ENCODE peak calls at places on chromosomes 7 and 10, in eight cellular contexts. P is tibial artery, R is adrenal gland, V is AG04450, U is OCI-LY7, O is B cell, F is cardiac fibroblast, Q is fibroblast of pulmonary artery. N is an unnamed sample.

GRCh38 chr10:112732277-112732891 is 217.7 kb upstream of the TCF7L2 start:
- DNase-seq in P (no peak), R (peak; percentile 2), V (no peak), U (peak; percentile 1), O (no peak), F (peak; percentile 35), Q (peak; percentile 37), N (no peak)

GRCh38 chr7:85090138-85090537 is 96.7 kb downstream of the SEMA3D start:
- DNase-seq in P (no peak), R (no peak), V (no peak), U (no peak), O (no peak), F (peak; percentile 32), Q (peak; percentile 35), N (no peak)

GRCh38 chr10:73824146-73824725 is 12.8 kb upstream of the NDST2 start:
- DNase-seq in P (no peak), R (no peak), V (no peak), U (no peak), O (no peak), F (no peak), Q (no peak), N (no peak)

GRCh38 chr7:20330797-20331230 is at the start of gene ITGB8:
- DNase-seq in P (peak; percentile 71), R (peak; percentile 28), V (no peak), U (no peak), O (no peak), F (no peak), Q (no peak), N (no peak)

GRCh38 chr10:123998197-123999141 is 94.9 kb downstream of the CHST15 start:
- DNase-seq in P (no peak), R (no peak), V (no peak), U (no peak), O (peak; percentile 37), F (no peak), Q (no peak), N (no peak)

GRCh38 chr7:2909471-2910039 is 65.4 kb upstream of the GNA12 start:
- DNase-seq in P (no peak), R (no peak), V (no peak), U (no peak), O (no peak), F (no peak), Q (no peak), N (no peak)

GRCh38 chr7:1257863-1258262 is 25.2 kb downstream of the UNCX start:
- DNase-seq in P (no peak), R (no peak), V (no peak), U (no peak), O (no peak), F (no peak), Q (no peak), N (no peak)

GRCh38 chr7:47443049-47443448 is 138.9 kb downstream of the TNS3 start:
- DNase-seq in P (peak; percentile 58), R (no peak), V (no peak), U (no peak), O (peak; percentile 14), F (no peak), Q (no peak), N (no peak)

GRCh38 chr7:29269941-29270340 is 75.4 kb downstream of the CHN2 start:
- DNase-seq in P (no peak), R (no peak), V (no peak), U (no peak), O (no peak), F (no peak), Q (no peak), N (no peak)

GRCh38 chr7:140039071-140039470 is 23.7 kb downstream of the PARP12 start:
- DNase-seq in P (no peak), R (no peak), V (no peak), U (no peak), O (no peak), F (peak; percentile 29), Q (peak; percentile 50), N (no peak)

GRCh38 chr7:128090492-128090891 is 59.3 kb upstream of the LRRC4 start:
- DNase-seq in P (no peak), R (no peak), V (no peak), U (no peak), O (no peak), F (no peak), Q (no peak), N (no peak)

GRCh38 chr10:17788646-17789045 is 20.5 kb upstream of the MRC1 start:
- DNase-seq in P (no peak), R (no peak), V (no peak), U (no peak), O (no peak), F (no peak), Q (no peak), N (no peak)

GRCh38 chr10:105742184-105742583 is 1101.1 kb downstream of the SORCS3 start:
- DNase-seq in P (no peak), R (peak; percentile 13), V (no peak), U (no peak), O (no peak), F (no peak), Q (no peak), N (no peak)

GRCh38 chr10:28503114-28503513 is 29.8 kb upstream of the WAC start:
- DNase-seq in P (no peak), R (no peak), V (no peak), U (no peak), O (no peak), F (peak; percentile 8), Q (no peak), N (no peak)

GRCh38 chr7:97499204-97499603 is 232.7 kb upstream of the TAC1 start:
- DNase-seq in P (no peak), R (peak; percentile 59), V (no peak), U (peak; percentile 29), O (no peak), F (peak; percentile 19), Q (peak; percentile 26), N (no peak)

GRCh38 chr7:121437470-121437869 is 41.4 kb upstream of the FAM3C start:
- DNase-seq in P (no peak), R (no peak), V (no peak), U (no peak), O (no peak), F (no peak), Q (no peak), N (no peak)

GRCh38 chr7:48139461-48139860 is 31.8 kb upstream of the ABCA13 start:
- DNase-seq in P (no peak), R (no peak), V (no peak), U (no peak), O (no peak), F (peak; percentile 15), Q (peak; percentile 39), N (no peak)

GRCh38 chr10:12195281-12195602 is 449 bp downstream of the NUDT5 start:
- DNase-seq in P (no peak), R (no peak), V (no peak), U (peak; percentile 7), O (no peak), F (no peak), Q (no peak), N (no peak)

GRCh38 chr10:28842321-28842720 is 165.0 kb downstream of the BAMBI start:
- DNase-seq in P (no peak), R (no peak), V (no peak), U (no peak), O (no peak), F (peak; percentile 88), Q (peak; percentile 90), N (no peak)

GRCh38 chr10:23338886-23339285 is 5.7 kb downstream of the C10orf67 start:
- DNase-seq in P (no peak), R (no peak), V (no peak), U (no peak), O (no peak), F (no peak), Q (no peak), N (no peak)

GRCh38 chr10:23341004-23341403 is 3.6 kb downstream of the C10orf67 start:
- DNase-seq in P (no peak), R (no peak), V (no peak), U (no peak), O (no peak), F (no peak), Q (no peak), N (no peak)

GRCh38 chr10:23342213-23342884 is 2.2 kb downstream of the C10orf67 start:
- DNase-seq in P (no peak), R (no peak), V (no peak), U (no peak), O (no peak), F (no peak), Q (no peak), N (no peak)

GRCh38 chr10:23338155-23338828 is 6.3 kb downstream of the C10orf67 start:
- DNase-seq in P (no peak), R (no peak), V (no peak), U (no peak), O (no peak), F (peak; percentile 52), Q (peak; percentile 29), N (no peak)

DNA sequence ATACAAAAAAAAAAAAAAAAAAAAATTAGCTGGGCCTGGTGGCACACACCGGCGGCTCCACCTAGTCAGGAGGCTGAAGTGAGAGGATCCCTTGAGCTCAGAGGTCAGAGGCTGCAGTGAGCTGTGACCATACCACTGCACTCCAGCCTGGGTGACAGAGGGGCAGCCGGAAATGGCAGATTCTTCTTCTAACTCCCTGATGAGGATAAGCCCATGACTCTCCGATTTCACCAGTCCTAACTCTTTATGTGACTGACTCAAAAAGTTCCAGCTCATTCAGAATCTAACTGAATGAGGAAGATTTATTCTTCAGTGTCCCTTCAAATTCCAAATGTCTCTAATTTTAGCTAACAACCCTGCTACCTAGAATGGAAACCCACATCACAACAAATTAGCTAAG is 4.3 kb downstream of the C10orf67 start:
- DNase-seq in P (no peak), R (no peak), V (no peak), U (no peak), O (no peak), F (no peak), Q (no peak), N (no peak)
- TF ChIP-seq CTCF in P (no peak), R (no peak), V (no peak), U (no peak), O (no peak), F (no peak), Q (no peak), N (no peak)

GRCh38 chr10:55500931-55501559 is 700.0 kb upstream of the PCDH15 start:
- DNase-seq in P (no peak), R (peak; percentile 69), V (no peak), U (peak; percentile 10), O (no peak), F (peak; percentile 13), Q (peak; percentile 34), N (no peak)
- TF ChIP-seq CTCF in P (no peak), R (peak; percentile 50), V (peak; percentile 47), U (peak; percentile 75), O (no peak), F (no peak), Q (peak; percentile 59), N (peak; percentile 72)

DNA sequence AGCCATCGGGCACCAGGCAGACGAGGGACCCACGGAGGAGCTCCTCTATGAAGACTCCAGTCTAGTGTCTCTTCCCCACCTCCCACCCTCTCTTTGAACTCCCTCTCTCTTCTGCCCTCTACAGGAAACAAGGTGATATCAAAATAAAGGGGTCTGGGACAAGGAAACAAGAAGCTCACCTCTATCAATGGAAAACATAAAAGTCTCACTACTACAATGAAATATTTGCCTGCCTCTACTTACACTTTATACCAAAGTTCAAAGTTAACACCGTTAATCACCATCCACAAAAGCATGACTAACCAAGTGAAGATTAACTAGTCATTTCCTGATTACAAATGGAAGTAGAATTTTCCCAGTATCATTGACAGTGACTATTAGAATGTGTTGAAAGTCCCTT is 82.2 kb downstream of the PARD3 start:
- DNase-seq in P (no peak), R (no peak), V (no peak), U (peak; percentile 11), O (no peak), F (no peak), Q (peak; percentile 35), N (no peak)
- TF ChIP-seq CTCF in P (no peak), R (no peak), V (peak; percentile 32), U (peak; percentile 70), O (no peak), F (peak; percentile 30), Q (peak; percentile 38), N (peak; percentile 58)

GRCh38 chr7:149764481-149765398 is 8.6 kb downstream of the ZNF467 start:
- DNase-seq in P (no peak), R (no peak), V (no peak), U (no peak), O (no peak), F (no peak), Q (no peak), N (no peak)
- TF ChIP-seq CTCF in P (no peak), R (no peak), V (no peak), U (no peak), O (no peak), F (no peak), Q (no peak), N (peak; percentile 48)

N was measured in type B pancreatic cell.